ENCODE peak calls at places on chromosomes 16 and 17, in five cellular contexts. X is HCT116, I is H1, M is HepG2, W is K562. N is an unnamed sample. For H3K4me1, the result is how much of the 10 kb centered on the place peaks cover.

GRCh38 chr16:83898463-83899271 is at the start of gene MLYCD:
- DNase-seq in I (peak), W (peak), X (peak), M (peak), N (peak)

GRCh38 chr17:31672161-31672819 is 186.8 kb downstream of the COPRS start:
- DNase-seq in I (no peak), X (no peak), M (no peak), W (no peak), N (no peak)

GRCh38 chr17:77675816-77676799 is 282.4 kb upstream of the TNRC6C start:
- DNase-seq in W (no peak), X (no peak), M (no peak), I (no peak), N (no peak)

GRCh38 chr17:47882247-47882646 is 13.8 kb upstream of the SP2 start:
- DNase-seq in W (no peak), M (no peak), I (no peak), X (no peak), N (no peak)

GRCh38 chr16:80803341-80804060 is 897 bp downstream of the CDYL2 start:
- DNase-seq in X (no peak), M (no peak), W (peak), I (no peak), N (no peak)

GRCh38 chr16:27189335-27189972 is 13.9 kb upstream of the KDM8 start:
- DNase-seq in X (no peak), M (no peak), W (no peak), I (no peak), N (no peak)

GRCh38 chr17:38958326-38958725 is 8.9 kb downstream of the FBXO47 start:
- DNase-seq in I (no peak), W (no peak), X (no peak), M (no peak), N (no peak)

GRCh38 chr17:37530420-37530819 is 40.7 kb downstream of the DUSP14 start:
- DNase-seq in W (no peak), M (no peak), I (no peak), X (no peak), N (no peak)

GRCh38 chr17:9016941-9017552 is 4.3 kb upstream of the NTN1 start:
- DNase-seq in I (no peak), M (no peak), W (no peak), X (no peak), N (no peak)

GRCh38 chr17:82020874-82021727 is 1.6 kb downstream of the CENPX start:
- DNase-seq in X (peak), I (no peak), W (no peak), M (peak), N (no peak)

GRCh38 chr16:83400234-83400633 is 407.5 kb upstream of the HSBP1 start:
- DNase-seq in M (no peak), W (no peak), I (peak), X (no peak), N (peak)

GRCh38 chr17:27430882-27431491 is 25.3 kb upstream of the KSR1 start:
- DNase-seq in X (peak), W (peak), I (peak), M (peak), N (peak)

GRCh38 chr17:38590988-38591758 is 14.6 kb downstream of the SRCIN1 start:
- DNase-seq in W (no peak), I (no peak), X (no peak), M (peak), N (no peak)

GRCh38 chr16:72501739-72502653 is 330.0 kb upstream of the PMFBP1 start:
- DNase-seq in M (peak), I (no peak), W (peak), X (peak), N (peak)
- H3K9ac ChIP-seq in M (no peak), I (no peak), W (no peak), X (no peak), N (no peak)

GRCh38 chr17:41404024-41404651 is 6.7 kb upstream of the KRT31 start:
- DNase-seq in I (no peak), W (no peak), X (peak), M (peak), N (no peak)
- TF ChIP-seq YY1 in I (no peak), W (no peak), X (peak), M (no peak), N (no peak)

GRCh38 chr17:64447526-64447925 is 1.4 kb upstream of the MILR1 start:
- DNase-seq in I (no peak), X (no peak), W (no peak), M (no peak), N (no peak)
- H3K4me1 ChIP-seq in I (under half), X (under half), W (under half), M (under half), N (under half)

GRCh38 chr17:55238197-55238930 is 26.4 kb upstream of the HLF start:
- DNase-seq in M (peak), I (peak), W (peak), X (peak), N (peak)

GRCh38 chr17:55242481-55242880 is 22.3 kb upstream of the HLF start:
- DNase-seq in I (no peak), W (no peak), X (no peak), M (no peak), N (no peak)

GRCh38 chr17:55237826-55238196 is 26.9 kb upstream of the HLF start:
- DNase-seq in M (no peak), X (no peak), I (no peak), W (no peak), N (no peak)

GRCh38 chr17:55238931-55239297 is 25.8 kb upstream of the HLF start:
- DNase-seq in X (no peak), W (peak), I (no peak), M (peak), N (peak)

DNA sequence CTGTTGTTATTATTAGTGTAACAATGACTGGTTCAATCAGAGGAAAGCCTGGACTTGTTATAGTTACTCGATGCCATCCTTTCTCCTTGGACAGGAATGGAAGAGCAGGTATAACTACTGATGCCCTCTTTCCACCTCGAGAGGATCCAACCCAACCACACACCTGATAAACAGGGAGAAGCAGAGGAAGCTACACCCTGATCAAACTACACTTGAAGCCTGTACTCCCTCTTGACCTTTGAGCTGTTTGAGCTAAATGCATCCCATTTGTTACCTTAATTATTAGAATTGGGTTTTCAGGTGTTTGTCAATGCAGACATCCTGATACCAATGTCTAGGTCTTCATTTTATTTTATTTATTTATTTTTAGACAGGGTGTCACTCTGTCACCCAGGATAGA is 23.7 kb upstream of the HLF start:
- DNase-seq in W (no peak), X (no peak), M (no peak), I (no peak), N (no peak)
- H3K9ac ChIP-seq in W (no peak), X (no peak), M (no peak), I (no peak), N (no peak)

DNA sequence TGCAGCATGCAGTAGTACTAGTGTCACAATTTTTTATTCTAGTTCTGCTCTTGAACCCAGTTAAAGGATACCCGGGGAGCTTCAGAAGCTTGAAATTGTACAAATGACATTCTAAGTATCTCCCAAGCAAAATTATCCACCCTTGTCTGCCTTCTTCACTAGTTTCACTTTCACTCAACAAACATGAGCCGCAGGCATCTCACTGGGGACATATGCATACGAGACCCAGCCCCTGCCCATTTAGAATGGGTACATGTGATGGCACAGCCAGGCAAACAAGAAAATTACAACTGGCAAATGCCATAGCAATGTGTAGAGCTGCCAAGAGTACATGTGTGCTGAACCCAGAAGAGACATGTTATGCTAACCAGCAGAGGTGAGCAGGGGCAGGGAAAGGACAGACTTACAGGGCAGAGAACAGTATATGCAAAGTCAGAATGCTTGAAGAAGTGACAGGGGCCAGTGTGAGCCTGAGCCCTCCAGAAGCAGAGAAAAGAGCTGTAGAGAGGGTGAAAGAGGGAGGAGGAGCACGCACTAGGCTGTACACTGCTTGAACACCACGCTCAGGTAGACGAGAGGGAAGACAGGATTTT is 8.3 kb downstream of the GINS2 start:
- DNase-seq in M (no peak), I (no peak), X (no peak), W (no peak), N (no peak)
- TF ChIP-seq YY1 in M (no peak), I (no peak), X (no peak), W (no peak), N (no peak)